ENCODE peak calls at places on chromosomes 3 and 15, in seven cellular contexts. H is activated gamma-delta T cell treated with Interleukin-2 at 50 U/mL for 16 hours, L is T-helper 22 cell, Z is HTR-8/SVneo, S is C1 segment of cervical spinal cord, F is AG20443, G is amniotic stem cell. X is an unnamed sample.

GRCh38 chr3:30548605-30549004 is 57.8 kb upstream of the TGFBR2 start:
- DNase-seq in L (no peak), H (no peak), F (no peak), Z (no peak), S (no peak), G (no peak), X (no peak)

GRCh38 chr3:114518409-114518808 is 224.6 kb downstream of the TIGIT start:
- DNase-seq in S (no peak), F (no peak), H (no peak), L (no peak), Z (no peak), G (no peak), X (no peak)

GRCh38 chr3:38000965-38001455 is 10.4 kb downstream of the VILL start:
- DNase-seq in F (no peak), L (no peak), G (no peak), H (no peak), Z (no peak), S (peak; percentile 39), X (no peak)

GRCh38 chr3:121985841-121986240 is 36.2 kb downstream of the ILDR1 start:
- DNase-seq in H (no peak), F (no peak), L (no peak), Z (no peak), S (no peak), G (no peak), X (no peak)

GRCh38 chr3:19506171-19506570 is 357.9 kb downstream of the KCNH8 start:
- DNase-seq in H (no peak), L (no peak), S (no peak), Z (no peak), F (no peak), G (no peak), X (no peak)

GRCh38 chr3:78976200-78976599 is 791.6 kb downstream of the ROBO1 start:
- DNase-seq in F (no peak), L (no peak), G (no peak), Z (no peak), H (no peak), S (no peak), X (no peak)

GRCh38 chr15:55587321-55588069 is 650 bp downstream of the PYGO1 start:
- DNase-seq in L (no peak), Z (peak; percentile 30), H (peak; percentile 4), G (no peak), S (peak; percentile 22), F (peak; percentile 79), X (no peak)

GRCh38 chr3:9795212-9795611 is 2.3 kb downstream of the ARPC4 start:
- DNase-seq in S (no peak), Z (no peak), H (no peak), G (no peak), F (no peak), L (no peak), X (no peak)

GRCh38 chr3:13047296-13048165 is 25.7 kb downstream of the IQSEC1 start:
- DNase-seq in H (no peak), G (no peak), L (no peak), Z (no peak), S (no peak), F (no peak), X (no peak)